ENCODE peak calls at places on chromosomes 2 and 18, in seven cellular contexts. One of them, this sample, is unnamed.

GRCh38 chr2:33240178-33240577 is 236.3 kb upstream of the RASGRP3 start:
- DNase-seq in OCI-LY7: no peak
- DNase-seq in keratinocyte: no peak
- DNase-seq in choroid plexus epithelial cell: peak
- DNase-seq in transverse colon: no peak
- DNase-seq in cardiac muscle cell: peak
- DNase-seq in left lung: no peak
- DNase-seq in this sample: peak

GRCh38 chr2:30305235-30305634 is 73.9 kb downstream of the LBH start:
- DNase-seq in OCI-LY7: no peak
- DNase-seq in keratinocyte: no peak
- DNase-seq in choroid plexus epithelial cell: no peak
- DNase-seq in transverse colon: no peak
- DNase-seq in cardiac muscle cell: peak
- DNase-seq in left lung: no peak
- DNase-seq in this sample: no peak

GRCh38 chr2:184875212-184875611 is 276.9 kb downstream of the ZNF804A start:
- DNase-seq in OCI-LY7: no peak
- DNase-seq in keratinocyte: no peak
- DNase-seq in choroid plexus epithelial cell: no peak
- DNase-seq in transverse colon: no peak
- DNase-seq in cardiac muscle cell: no peak
- DNase-seq in left lung: no peak
- DNase-seq in this sample: no peak

GRCh38 chr2:237614151-237614720 is 13.2 kb upstream of the LRRFIP1 start:
- DNase-seq in OCI-LY7: no peak
- DNase-seq in keratinocyte: no peak
- DNase-seq in choroid plexus epithelial cell: peak
- DNase-seq in transverse colon: no peak
- DNase-seq in cardiac muscle cell: peak
- DNase-seq in left lung: no peak
- DNase-seq in this sample: peak

GRCh38 chr2:102686479-102687439 is 67.4 kb downstream of the SLC9A2 start:
- DNase-seq in OCI-LY7: no peak
- DNase-seq in keratinocyte: no peak
- DNase-seq in choroid plexus epithelial cell: no peak
- DNase-seq in transverse colon: no peak
- DNase-seq in cardiac muscle cell: no peak
- DNase-seq in left lung: no peak
- DNase-seq in this sample: no peak

GRCh38 chr2:186645999-186646398 is 47.9 kb upstream of the FAM171B start:
- DNase-seq in OCI-LY7: no peak
- DNase-seq in keratinocyte: no peak
- DNase-seq in choroid plexus epithelial cell: peak
- DNase-seq in transverse colon: no peak
- DNase-seq in cardiac muscle cell: no peak
- DNase-seq in left lung: no peak
- DNase-seq in this sample: peak

GRCh38 chr2:205024822-205025518 is 479.7 kb downstream of the PARD3B start:
- DNase-seq in OCI-LY7: no peak
- DNase-seq in keratinocyte: peak
- DNase-seq in choroid plexus epithelial cell: peak
- DNase-seq in transverse colon: peak
- DNase-seq in cardiac muscle cell: peak
- DNase-seq in left lung: peak
- DNase-seq in this sample: peak

GRCh38 chr2:235811446-235812184 is 317.8 kb downstream of the AGAP1 start:
- DNase-seq in OCI-LY7: no peak
- DNase-seq in keratinocyte: no peak
- DNase-seq in choroid plexus epithelial cell: no peak
- DNase-seq in transverse colon: no peak
- DNase-seq in cardiac muscle cell: no peak
- DNase-seq in left lung: no peak
- DNase-seq in this sample: no peak

GRCh38 chr18:63002305-63002704 is 287.0 kb downstream of the PHLPP1 start:
- DNase-seq in OCI-LY7: no peak
- DNase-seq in keratinocyte: no peak
- DNase-seq in choroid plexus epithelial cell: no peak
- DNase-seq in transverse colon: no peak
- DNase-seq in cardiac muscle cell: no peak
- DNase-seq in left lung: no peak
- DNase-seq in this sample: no peak

GRCh38 chr2:239531456-239532304 is 130.9 kb upstream of the HDAC4 start:
- DNase-seq in OCI-LY7: no peak
- DNase-seq in keratinocyte: no peak
- DNase-seq in choroid plexus epithelial cell: no peak
- DNase-seq in transverse colon: no peak
- DNase-seq in cardiac muscle cell: no peak
- DNase-seq in left lung: no peak
- DNase-seq in this sample: no peak

GRCh38 chr2:70964596-70965386 is 13.6 kb upstream of the ANKRD53 start:
- DNase-seq in OCI-LY7: peak
- DNase-seq in keratinocyte: no peak
- DNase-seq in choroid plexus epithelial cell: peak
- DNase-seq in transverse colon: peak
- DNase-seq in cardiac muscle cell: peak
- DNase-seq in left lung: peak
- DNase-seq in this sample: peak

GRCh38 chr2:145203931-145204330 is 684.0 kb upstream of the ZEB2 start:
- DNase-seq in OCI-LY7: no peak
- DNase-seq in keratinocyte: no peak
- DNase-seq in choroid plexus epithelial cell: no peak
- DNase-seq in transverse colon: no peak
- DNase-seq in cardiac muscle cell: no peak
- DNase-seq in left lung: no peak
- DNase-seq in this sample: no peak

GRCh38 chr2:48249631-48250473 is 280.1 kb upstream of the STON1 start:
- DNase-seq in OCI-LY7: no peak
- DNase-seq in keratinocyte: no peak
- DNase-seq in choroid plexus epithelial cell: peak
- DNase-seq in transverse colon: no peak
- DNase-seq in cardiac muscle cell: peak
- DNase-seq in left lung: no peak
- DNase-seq in this sample: peak

GRCh38 chr2:27303093-27304025 is 4.9 kb downstream of the UCN start:
- DNase-seq in OCI-LY7: peak
- DNase-seq in keratinocyte: peak
- DNase-seq in choroid plexus epithelial cell: peak
- DNase-seq in transverse colon: peak
- DNase-seq in cardiac muscle cell: peak
- DNase-seq in left lung: no peak
- DNase-seq in this sample: peak

GRCh38 chr18:8802031-8802679 is 96.8 kb downstream of the MTCL1 start:
- DNase-seq in OCI-LY7: no peak
- DNase-seq in keratinocyte: no peak
- DNase-seq in choroid plexus epithelial cell: peak
- DNase-seq in transverse colon: no peak
- DNase-seq in cardiac muscle cell: no peak
- DNase-seq in left lung: no peak
- DNase-seq in this sample: no peak

GRCh38 chr2:2057125-2057721 is 273.9 kb downstream of the MYT1L start:
- DNase-seq in OCI-LY7: peak
- DNase-seq in keratinocyte: no peak
- DNase-seq in choroid plexus epithelial cell: peak
- DNase-seq in transverse colon: peak
- DNase-seq in cardiac muscle cell: peak
- DNase-seq in left lung: peak
- DNase-seq in this sample: peak

GRCh38 chr2:219149667-219150066 is 10.9 kb downstream of the NHEJ1 start:
- DNase-seq in OCI-LY7: no peak
- DNase-seq in keratinocyte: no peak
- DNase-seq in choroid plexus epithelial cell: peak
- DNase-seq in transverse colon: no peak
- DNase-seq in cardiac muscle cell: peak
- DNase-seq in left lung: no peak
- DNase-seq in this sample: peak

GRCh38 chr18:34352385-34353163 is 127.9 kb upstream of the NOL4 start:
- DNase-seq in OCI-LY7: no peak
- DNase-seq in keratinocyte: no peak
- DNase-seq in choroid plexus epithelial cell: peak
- DNase-seq in transverse colon: no peak
- DNase-seq in cardiac muscle cell: no peak
- DNase-seq in left lung: no peak
- DNase-seq in this sample: peak

GRCh38 chr2:24792874-24793751 is at the start of the genes CENPO and PTRHD1:
- DNase-seq in OCI-LY7: peak
- DNase-seq in keratinocyte: peak
- DNase-seq in choroid plexus epithelial cell: peak
- DNase-seq in transverse colon: peak
- DNase-seq in cardiac muscle cell: peak
- DNase-seq in left lung: peak
- DNase-seq in this sample: peak
- TF ChIP-seq CTCF in OCI-LY7: peak
- TF ChIP-seq CTCF in keratinocyte: peak
- TF ChIP-seq CTCF in choroid plexus epithelial cell: peak
- TF ChIP-seq CTCF in transverse colon: peak
- TF ChIP-seq CTCF in cardiac muscle cell: peak
- TF ChIP-seq CTCF in left lung: peak
- TF ChIP-seq CTCF in this sample: peak

DNA sequence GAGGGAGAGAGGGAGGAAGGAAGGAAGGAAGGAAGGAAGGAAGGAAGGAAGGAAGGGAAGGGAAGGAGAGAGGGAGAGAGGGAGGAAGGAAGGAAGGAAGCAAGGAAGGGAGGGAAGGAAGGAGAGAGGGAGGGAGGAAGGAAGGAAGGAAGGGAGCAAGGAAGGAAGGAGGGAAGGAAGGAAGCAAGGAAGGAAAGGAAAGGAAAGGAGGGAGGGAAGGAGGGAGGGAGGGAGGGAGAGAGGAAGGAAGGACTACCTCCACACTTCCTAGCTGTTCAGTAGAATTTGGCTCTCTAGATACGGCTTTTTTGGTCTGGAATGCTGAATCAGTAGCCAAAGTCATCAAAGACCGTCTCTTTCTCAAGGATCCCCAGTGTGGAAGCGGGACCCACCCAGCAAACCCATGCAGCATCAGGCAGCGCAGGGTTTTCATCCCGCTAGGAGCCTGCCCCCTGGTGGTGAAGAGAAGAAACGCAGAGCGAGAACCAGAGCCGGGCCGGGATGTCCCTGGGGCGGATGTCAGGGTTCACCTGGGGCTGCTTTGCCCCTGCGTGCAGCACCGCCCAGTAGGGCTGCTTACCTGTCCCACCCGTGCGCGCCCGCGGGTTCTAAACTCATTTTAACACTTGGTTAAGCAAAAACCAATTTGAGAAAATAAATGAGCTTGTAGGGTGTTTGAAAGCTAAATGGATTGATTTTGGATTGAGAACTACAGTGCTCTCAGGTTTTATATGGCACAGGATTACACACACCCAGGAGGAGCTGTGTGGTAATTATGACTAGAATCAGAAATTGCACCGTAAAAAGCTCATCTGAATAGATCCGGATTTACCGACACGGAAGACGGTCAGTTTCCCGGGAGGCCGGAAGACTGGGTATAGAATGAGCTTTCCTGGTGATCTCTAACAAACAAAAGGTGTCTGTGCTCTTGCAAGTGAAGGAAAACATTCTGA is 48.1 kb upstream of the ARL4C start:
- DNase-seq in OCI-LY7: peak
- DNase-seq in keratinocyte: peak
- DNase-seq in choroid plexus epithelial cell: peak
- DNase-seq in transverse colon: peak
- DNase-seq in cardiac muscle cell: peak
- DNase-seq in left lung: peak
- DNase-seq in this sample: peak
- H3K4me3 ChIP-seq in OCI-LY7: no peak
- H3K4me3 ChIP-seq in keratinocyte: no peak
- H3K4me3 ChIP-seq in choroid plexus epithelial cell: no peak
- H3K4me3 ChIP-seq in transverse colon: no peak
- H3K4me3 ChIP-seq in cardiac muscle cell: no peak
- H3K4me3 ChIP-seq in left lung: no peak
- H3K4me3 ChIP-seq in this sample: no peak

DNA sequence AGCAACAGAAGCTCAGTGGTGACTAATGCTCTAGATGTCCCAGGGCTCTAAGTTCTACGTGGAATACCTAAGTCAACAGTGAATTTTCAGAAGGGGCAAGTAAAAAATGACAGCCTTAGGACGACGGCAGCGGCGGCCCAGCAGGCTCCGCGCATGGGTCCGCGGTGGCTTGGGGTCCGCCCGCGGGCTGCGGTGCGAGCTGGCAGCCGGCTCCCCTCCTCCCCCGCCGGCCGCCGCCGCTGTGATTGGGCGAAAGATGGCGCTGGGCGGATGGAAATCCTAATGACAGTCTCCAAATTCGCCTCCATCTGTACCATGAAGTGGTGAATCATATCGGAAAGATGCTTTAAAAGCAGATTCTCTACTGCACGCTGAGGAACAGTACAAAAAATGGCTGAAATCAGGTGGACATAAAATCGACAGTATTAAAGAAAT is 74.7 kb downstream of the HNRNPLL start:
- DNase-seq in OCI-LY7: peak
- DNase-seq in keratinocyte: no peak
- DNase-seq in choroid plexus epithelial cell: peak
- DNase-seq in transverse colon: no peak
- DNase-seq in cardiac muscle cell: peak
- DNase-seq in left lung: no peak
- DNase-seq in this sample: peak
- TF ChIP-seq CTCF in OCI-LY7: peak
- TF ChIP-seq CTCF in keratinocyte: peak
- TF ChIP-seq CTCF in choroid plexus epithelial cell: no peak
- TF ChIP-seq CTCF in transverse colon: no peak
- TF ChIP-seq CTCF in cardiac muscle cell: peak
- TF ChIP-seq CTCF in left lung: no peak
- TF ChIP-seq CTCF in this sample: no peak

GRCh38 chr18:54825626-54826344 is 2.5 kb upstream of the RAB27B start:
- DNase-seq in OCI-LY7: no peak
- DNase-seq in keratinocyte: no peak
- DNase-seq in choroid plexus epithelial cell: no peak
- DNase-seq in transverse colon: no peak
- DNase-seq in cardiac muscle cell: no peak
- DNase-seq in left lung: no peak
- DNase-seq in this sample: no peak

GRCh38 chr18:54829856-54830255 is 1.6 kb downstream of the RAB27B start:
- DNase-seq in OCI-LY7: no peak
- DNase-seq in keratinocyte: no peak
- DNase-seq in choroid plexus epithelial cell: peak
- DNase-seq in transverse colon: no peak
- DNase-seq in cardiac muscle cell: no peak
- DNase-seq in left lung: no peak
- DNase-seq in this sample: no peak

GRCh38 chr18:54828290-54828871 is at the start of gene RAB27B:
- DNase-seq in OCI-LY7: no peak
- DNase-seq in keratinocyte: peak
- DNase-seq in choroid plexus epithelial cell: peak
- DNase-seq in transverse colon: peak
- DNase-seq in cardiac muscle cell: peak
- DNase-seq in left lung: peak
- DNase-seq in this sample: peak

GRCh38 chr18:54828986-54829385 is 709 bp downstream of the RAB27B start:
- DNase-seq in OCI-LY7: no peak
- DNase-seq in keratinocyte: no peak
- DNase-seq in choroid plexus epithelial cell: peak
- DNase-seq in transverse colon: no peak
- DNase-seq in cardiac muscle cell: no peak
- DNase-seq in left lung: no peak
- DNase-seq in this sample: peak

DNA sequence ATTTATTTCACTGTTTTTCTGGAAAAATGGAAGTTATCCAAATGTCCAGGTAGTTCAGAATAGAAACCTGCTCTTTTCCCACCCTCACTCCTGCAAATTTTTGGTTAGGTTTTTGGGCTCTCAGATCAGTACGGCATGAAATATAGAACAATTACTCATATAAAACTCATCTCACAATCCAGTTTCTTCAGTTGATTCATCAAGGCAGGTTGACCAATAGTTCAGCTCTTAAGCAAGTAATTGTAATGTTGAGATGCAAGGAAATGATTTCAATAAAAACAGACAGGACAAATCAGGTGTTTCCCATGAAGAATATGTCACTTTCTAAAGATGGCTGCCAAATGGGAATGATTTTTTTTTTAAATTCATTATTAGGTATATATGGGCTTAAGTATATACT is 2.0 kb downstream of the RAB27B start:
- DNase-seq in OCI-LY7: no peak
- DNase-seq in keratinocyte: no peak
- DNase-seq in choroid plexus epithelial cell: peak
- DNase-seq in transverse colon: no peak
- DNase-seq in cardiac muscle cell: no peak
- DNase-seq in left lung: no peak
- DNase-seq in this sample: no peak
- H3K4me3 ChIP-seq in OCI-LY7: no peak
- H3K4me3 ChIP-seq in keratinocyte: no peak
- H3K4me3 ChIP-seq in choroid plexus epithelial cell: no peak
- H3K4me3 ChIP-seq in transverse colon: no peak
- H3K4me3 ChIP-seq in cardiac muscle cell: no peak
- H3K4me3 ChIP-seq in left lung: peak
- H3K4me3 ChIP-seq in this sample: peak

This sample was measured in cardiac fibroblast.